ENCODE peak calls at places on chromosomes 4 and X, in four cellular contexts. K is CD8-positive, alpha-beta T cell; U is NCI-H1694; B is colonic mucosa. S is an unnamed sample.

GRCh38 chr4:41757521-41758156 is 9.1 kb upstream of the PHOX2B start:
- DNase-seq in K (no peak), U (no peak), B (no peak), S (no peak)

GRCh38 chrX:44898411-44899221 is 25.6 kb downstream of the KDM6A start:
- DNase-seq in K (no peak), U (no peak), B (no peak), S (no peak)

GRCh38 chr4:114015444-114015899 is 36.0 kb upstream of the ARSJ start:
- DNase-seq in K (no peak), U (no peak), B (no peak), S (peak; percentile 95)

GRCh38 chrX:16368696-16369095 is 201.4 kb downstream of the MAGEB17 start:
- DNase-seq in K (no peak), U (no peak), B (no peak), S (no peak)

GRCh38 chr4:242121-242848 is 63.0 kb downstream of the ZNF732 start:
- DNase-seq in K (peak; percentile 64), U (peak; percentile 62), B (peak; percentile 66), S (no peak)

GRCh38 chr4:2484993-2485392 is 16.1 kb downstream of the RNF4 start:
- DNase-seq in K (peak; percentile 72), U (no peak), B (peak; percentile 81), S (no peak)

GRCh38 chrX:130083656-130084382 is 26.5 kb downstream of the ELF4 start:
- DNase-seq in K (no peak), U (no peak), B (no peak), S (no peak)

GRCh38 chr4:69713593-69713992 is 46.8 kb downstream of the SULT1B1 start:
- DNase-seq in K (no peak), U (no peak), B (no peak), S (no peak)

GRCh38 chr4:538542-539142 is 37.5 kb downstream of the TMEM271 start:
- DNase-seq in K (no peak), U (no peak), B (no peak), S (no peak)

GRCh38 chr4:168631241-168632151 is 134.6 kb downstream of the PALLD start:
- DNase-seq in K (no peak), U (peak; percentile 12), B (peak; percentile 70), S (no peak)

GRCh38 chr4:54877006-54877405 is 219.2 kb downstream of the KIT start:
- DNase-seq in K (no peak), U (no peak), B (no peak), S (no peak)

GRCh38 chrX:63930140-63930539 is 145.1 kb upstream of the ARHGEF9 start:
- DNase-seq in K (no peak), U (no peak), B (no peak), S (no peak)

GRCh38 chr4:125390727-125391126 is 76.0 kb downstream of the FAT4 start:
- DNase-seq in K (no peak), U (no peak), B (no peak), S (no peak)

GRCh38 chrX:39043838-39044550 is 242.7 kb downstream of the MID1IP1 start:
- DNase-seq in K (no peak), U (no peak), B (no peak), S (no peak)

GRCh38 chr4:7590205-7590604 is 155.5 kb upstream of the PSAPL1 start:
- DNase-seq in K (no peak), U (no peak), B (no peak), S (no peak)

GRCh38 chr4:129545599-129546278 is 449.8 kb downstream of the C4orf33 start:
- DNase-seq in K (no peak), U (no peak), B (no peak), S (no peak)

GRCh38 chr4:96946552-96946951 is 1106.7 kb downstream of the PDHA2 start:
- DNase-seq in K (no peak), U (no peak), B (no peak), S (no peak)

GRCh38 chr4:88900432-88900831 is 156.6 kb downstream of the FAM13A start:
- DNase-seq in K (no peak), U (no peak), B (no peak), S (no peak)

GRCh38 chr4:94566420-94566819 is 114.7 kb downstream of the PDLIM5 start:
- DNase-seq in K (no peak), U (no peak), B (no peak), S (no peak)

GRCh38 chr4:125975861-125976397 is 661.2 kb downstream of the FAT4 start:
- DNase-seq in K (no peak), U (no peak), B (no peak), S (no peak)

GRCh38 chr4:140092094-140092820 is 61.7 kb downstream of the MAML3 start:
- DNase-seq in K (no peak), U (peak; percentile 70), B (peak; percentile 62), S (no peak)

GRCh38 chr4:141636771-141637460 is 533 bp downstream of the IL15 start:
- DNase-seq in K (no peak), U (no peak), B (peak; percentile 72), S (no peak)

GRCh38 chr4:4356106-4357041 is 30.5 kb upstream of the NSG1 start:
- DNase-seq in K (no peak), U (no peak), B (no peak), S (no peak)

GRCh38 chr4:100098011-100098545 is 92.2 kb downstream of the DDIT4L start:
- DNase-seq in K (no peak), U (no peak), B (no peak), S (no peak)

GRCh38 chr4:92840880-92841279 is 537.1 kb downstream of the GRID2 start:
- DNase-seq in K (no peak), U (no peak), B (no peak), S (no peak)